ENCODE peak calls at places on chromosomes 4 and X, in seven cellular contexts. E, F, W, V, D, S and I are unnamed samples.

GRCh38 chr4:40626183-40626990 is 3.3 kb downstream of the RBM47 start:
- DNase-seq in E (no peak), F (peak), W (no peak), V (no peak), D (peak), S (peak), I (no peak)

GRCh38 chr4:87863486-87863885 is 30.7 kb downstream of the MEPE start:
- DNase-seq in E (no peak), F (no peak), W (no peak), V (no peak), D (peak), S (no peak), I (no peak)

GRCh38 chr4:156109943-156110925 is 156.6 kb upstream of the CTSO start:
- DNase-seq in E (no peak), F (no peak), W (no peak), V (no peak), D (peak), S (peak), I (peak)

GRCh38 chrX:42678133-42678532 is 99.8 kb downstream of the PPP1R2C start:
- DNase-seq in E (no peak), F (no peak), W (no peak), V (no peak), D (peak), S (peak), I (no peak)

GRCh38 chr4:8817813-8818062 is 53.9 kb downstream of the HMX1 start:
- DNase-seq in E (peak), F (no peak), W (peak), V (no peak), D (no peak), S (no peak), I (no peak)

GRCh38 chrX:120697053-120697452 is 67.2 kb upstream of the C1GALT1C1 start:
- DNase-seq in E (peak), F (no peak), W (no peak), V (no peak), D (no peak), S (no peak), I (no peak)

GRCh38 chr4:1010522-1011021 is 854 bp upstream of the FGFRL1 start:
- DNase-seq in E (peak), F (peak), W (peak), V (peak), D (peak), S (peak), I (no peak)

GRCh38 chr4:53130896-53131561 is 234.8 kb downstream of the SCFD2 start:
- DNase-seq in E (no peak), F (no peak), W (no peak), V (no peak), D (no peak), S (no peak), I (no peak)

GRCh38 chrX:47956016-47956415 is 47.8 kb downstream of the ZNF182 start:
- DNase-seq in E (no peak), F (no peak), W (no peak), V (no peak), D (no peak), S (no peak), I (no peak)

GRCh38 chrX:49760288-49760885 is 64.6 kb upstream of the PAGE1 start:
- DNase-seq in E (no peak), F (no peak), W (no peak), V (no peak), D (no peak), S (no peak), I (no peak)

GRCh38 chrX:38692961-38693360 is 108.3 kb upstream of the MID1IP1 start:
- DNase-seq in E (no peak), F (no peak), W (no peak), V (no peak), D (no peak), S (no peak), I (no peak)

GRCh38 chrX:8179653-8180052 is 8.6 kb upstream of the VCX2 start:
- DNase-seq in E (no peak), F (no peak), W (no peak), V (no peak), D (no peak), S (no peak), I (no peak)

GRCh38 chr4:19844436-19844835 is 407.3 kb upstream of the SLIT2 start:
- DNase-seq in E (no peak), F (no peak), W (no peak), V (no peak), D (no peak), S (no peak), I (no peak)

GRCh38 chr4:80036306-80036705 is 36.7 kb downstream of the ANTXR2 start:
- DNase-seq in E (no peak), F (no peak), W (no peak), V (no peak), D (peak), S (no peak), I (no peak)

GRCh38 chr4:124803026-124803425 is 90.5 kb upstream of the ANKRD50 start:
- DNase-seq in E (no peak), F (no peak), W (no peak), V (no peak), D (no peak), S (no peak), I (no peak)

GRCh38 chr4:102246416-102246815 is 98.9 kb downstream of the SLC39A8 start:
- DNase-seq in E (no peak), F (no peak), W (no peak), V (no peak), D (no peak), S (no peak), I (no peak)

GRCh38 chr4:159856451-159856850 is 753.6 kb downstream of the RAPGEF2 start:
- DNase-seq in E (no peak), F (no peak), W (no peak), V (no peak), D (peak), S (no peak), I (peak)